ENCODE peak calls at places on chromosome 6, in eight cellular contexts. Y is tibial artery, P is body of pancreas, Z is PC-9, F is left ventricle myocardium inferior, K is PC-3, N is osteoblast, H is right cardiac atrium. L is an unnamed sample.

GRCh38 chr6:100001915-100002388 is 7.9 kb upstream of the MCHR2 start:
- DNase-seq in Y (no peak), N (peak), F (no peak), H (peak), K (peak), P (peak), Z (peak), L (no peak)

GRCh38 chr6:25312703-25313102 is 33.5 kb downstream of the CARMIL1 start:
- DNase-seq in P (no peak), K (peak), Y (no peak), Z (peak), H (no peak), N (peak), F (no peak), L (no peak)

GRCh38 chr6:140602843-140603242 is 1228.4 kb upstream of the CITED2 start:
- DNase-seq in K (no peak), H (no peak), N (no peak), P (no peak), Z (no peak), F (no peak), Y (no peak), L (no peak)

GRCh38 chr6:11491998-11492397 is 45.6 kb upstream of the TMEM170B start:
- DNase-seq in N (no peak), P (no peak), Y (no peak), H (no peak), F (no peak), K (no peak), Z (no peak), L (no peak)

GRCh38 chr6:170290306-170291128 is at the start of gene DLL1:
- DNase-seq in Z (no peak), H (peak), K (peak), N (peak), Y (peak), P (peak), F (peak), L (peak)

GRCh38 chr6:130679684-130680083 is 147.5 kb upstream of the SMLR1 start:
- DNase-seq in H (no peak), Z (no peak), K (no peak), N (no peak), P (no peak), Y (no peak), F (no peak), L (no peak)

GRCh38 chr6:15148356-15149058 is 97.4 kb upstream of the JARID2 start:
- DNase-seq in N (peak), Z (peak), Y (no peak), K (peak), F (no peak), H (no peak), P (no peak), L (no peak)

GRCh38 chr6:122610690-122611455 is 668 bp downstream of the PKIB start:
- DNase-seq in Z (peak), P (peak), F (peak), H (peak), K (peak), Y (peak), N (peak), L (peak)

GRCh38 chr6:1316482-1317220 is 4.8 kb downstream of the FOXQ1 start:
- DNase-seq in F (no peak), Z (peak), P (peak), H (no peak), N (peak), K (peak), Y (no peak), L (no peak)

GRCh38 chr6:167275436-167275835 is 15.7 kb upstream of the UNC93A start:
- DNase-seq in K (no peak), Z (no peak), N (no peak), P (no peak), H (no peak), Y (no peak), F (no peak), L (peak)

GRCh38 chr6:89454300-89454699 is 21.3 kb downstream of the ANKRD6 start:
- DNase-seq in K (no peak), Z (no peak), F (no peak), N (no peak), Y (no peak), H (no peak), P (no peak), L (no peak)

GRCh38 chr6:104958178-104958520 is 1.2 kb downstream of the LIN28B start:
- DNase-seq in Z (no peak), F (no peak), H (no peak), Y (no peak), K (no peak), N (no peak), P (no peak), L (no peak)

GRCh38 chr6:169723991-169724553 is at the start of gene PHF10:
- DNase-seq in K (no peak), P (peak), N (peak), Y (peak), Z (no peak), F (peak), H (peak), L (peak)

GRCh38 chr6:78243519-78243918 is 590.7 kb downstream of the MEI4 start:
- DNase-seq in N (no peak), K (peak), Z (peak), Y (no peak), H (no peak), F (no peak), P (no peak), L (no peak)

GRCh38 chr6:13302291-13302690 is 26.0 kb downstream of the TBC1D7 start:
- DNase-seq in Z (no peak), K (no peak), N (no peak), P (no peak), Y (no peak), F (no peak), H (peak), L (no peak)

GRCh38 chr6:7996538-7997225 is 67.5 kb downstream of the BLOC1S5 start:
- DNase-seq in P (no peak), F (no peak), Z (no peak), H (no peak), Y (no peak), K (no peak), N (no peak), L (no peak)

GRCh38 chr6:170038251-170038650 is 252.6 kb downstream of the DLL1 start:
- DNase-seq in N (peak), K (no peak), P (peak), Z (no peak), H (no peak), Y (peak), F (no peak), L (peak)

GRCh38 chr6:6684365-6684833 is 95.9 kb downstream of the LY86 start:
- DNase-seq in Y (no peak), F (no peak), H (no peak), N (no peak), K (no peak), P (no peak), Z (no peak), L (no peak)

GRCh38 chr6:129593233-129593564 is 116.8 kb downstream of the ARHGAP18 start:
- DNase-seq in Z (no peak), H (no peak), Y (no peak), N (no peak), K (peak), P (no peak), F (no peak), L (no peak)

GRCh38 chr6:155154158-155154830 is 109.5 kb upstream of the CLDN20 start:
- DNase-seq in K (peak), N (peak), H (no peak), Z (peak), Y (no peak), F (no peak), P (no peak), L (no peak)

DNA sequence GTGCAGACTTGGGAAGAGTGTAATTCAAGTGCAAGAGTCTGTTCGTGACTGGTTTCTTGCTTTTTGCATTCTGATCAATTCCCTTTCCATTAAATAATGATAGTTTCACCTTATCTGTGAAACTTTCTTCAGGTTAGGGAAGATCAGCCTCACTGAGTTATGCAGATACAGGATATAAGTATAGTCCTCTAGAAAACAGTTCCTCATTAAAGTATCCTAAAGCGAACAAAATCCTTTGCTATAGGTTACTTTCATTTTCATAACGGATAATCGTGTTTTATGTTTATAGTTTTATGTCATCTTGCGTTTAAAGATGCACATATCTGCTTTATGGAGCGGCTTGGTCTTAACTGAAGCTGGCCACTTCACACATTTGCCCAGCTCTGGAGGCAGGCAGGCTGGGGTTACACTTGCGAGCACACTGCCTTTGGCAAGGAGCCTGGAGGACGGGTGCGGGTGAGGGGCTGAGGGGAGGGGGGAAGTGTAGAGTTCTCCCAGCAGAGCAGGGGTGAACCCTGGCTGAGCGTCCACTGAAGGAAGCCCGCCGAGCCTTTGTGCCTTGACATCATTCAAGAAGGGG is 123.5 kb upstream of the IFNGR1 start:
- DNase-seq in Z (no peak), F (no peak), H (no peak), Y (no peak), N (no peak), K (no peak), P (no peak), L (no peak)
- H3K4me3 ChIP-seq in Z (no peak), F (peak), H (peak), Y (peak), N (peak), K (peak), P (no peak), L (peak)

GRCh38 chr6:16964553-16965499 is 137.0 kb upstream of the STMND1 start:
- DNase-seq in K (peak), Y (peak), F (peak), N (peak), Z (peak), H (peak), P (peak), L (no peak)
- H3K4me3 ChIP-seq in K (peak), Y (peak), F (peak), N (peak), Z (peak), H (no peak), P (no peak), L (peak)

DNA sequence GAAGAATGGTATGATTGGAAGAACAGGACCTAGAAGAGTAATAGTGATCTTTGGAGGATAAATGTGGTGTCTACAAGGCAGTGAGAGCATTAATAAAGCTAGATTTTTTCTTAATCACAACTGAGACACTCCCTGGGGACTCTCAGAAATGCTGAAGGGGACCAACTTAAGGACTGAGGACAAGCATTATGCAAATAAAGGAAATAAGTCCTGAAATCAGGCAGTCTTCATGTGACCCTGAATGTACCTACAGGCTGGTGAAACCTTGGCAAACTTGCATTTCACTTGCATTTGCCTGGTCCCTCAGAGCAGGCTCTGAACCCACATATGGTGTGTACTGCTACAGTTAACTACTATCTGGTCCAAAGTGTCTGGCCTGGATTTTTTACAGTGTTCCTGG is 19.3 kb upstream of the TTK start:
- DNase-seq in N (no peak), K (no peak), P (no peak), Z (no peak), H (no peak), Y (no peak), F (no peak), L (no peak)
- H3K4me3 ChIP-seq in N (no peak), K (no peak), P (no peak), Z (no peak), H (no peak), Y (no peak), F (no peak), L (no peak)

GRCh38 chr6:41682497-41682961 is 44.3 kb downstream of the MDFI start:
- DNase-seq in H (peak), F (no peak), Z (no peak), N (peak), Y (peak), P (peak), K (no peak), L (no peak)
- H3K4me3 ChIP-seq in H (peak), F (peak), Z (no peak), N (no peak), Y (peak), P (no peak), K (no peak), L (peak)

GRCh38 chr6:34671362-34671761 is 25.2 kb downstream of the ILRUN start:
- DNase-seq in Y (no peak), N (peak), P (no peak), F (no peak), K (no peak), Z (no peak), H (no peak), L (no peak)

GRCh38 chr6:34674268-34674639 is 22.3 kb downstream of the ILRUN start:
- DNase-seq in N (no peak), H (no peak), F (no peak), K (no peak), Y (no peak), Z (no peak), P (no peak), L (no peak)

GRCh38 chr6:34672657-34673043 is 23.9 kb downstream of the ILRUN start:
- DNase-seq in P (no peak), H (no peak), N (no peak), Z (no peak), F (no peak), Y (no peak), K (no peak), L (no peak)

GRCh38 chr6:34673079-34673478 is 23.5 kb downstream of the ILRUN start:
- DNase-seq in K (no peak), N (no peak), F (no peak), Z (no peak), P (no peak), H (no peak), Y (no peak), L (no peak)

GRCh38 chr6:34671801-34672656 is 24.5 kb downstream of the ILRUN start:
- DNase-seq in F (no peak), Z (peak), K (peak), P (no peak), H (peak), Y (no peak), N (peak), L (no peak)
- H3K4me3 ChIP-seq in F (no peak), Z (no peak), K (no peak), P (no peak), H (no peak), Y (no peak), N (peak), L (no peak)

GRCh38 chr6:3052481-3053230 is 15.6 kb upstream of the RIPK1 start:
- DNase-seq in F (no peak), Z (no peak), P (no peak), Y (no peak), H (no peak), N (peak), K (no peak), L (no peak)
- H3K4me3 ChIP-seq in F (peak), Z (no peak), P (no peak), Y (no peak), H (no peak), N (no peak), K (peak), L (no peak)

GRCh38 chr6:21665101-21665435 is 71.5 kb downstream of the SOX4 start:
- DNase-seq in K (no peak), Z (no peak), H (no peak), Y (no peak), F (no peak), P (no peak), N (no peak), L (no peak)

GRCh38 chr6:21666788-21667681 is 73.5 kb downstream of the SOX4 start:
- DNase-seq in Z (no peak), F (no peak), P (no peak), H (peak), K (no peak), N (no peak), Y (no peak), L (no peak)

GRCh38 chr6:21665436-21666199 is 72.1 kb downstream of the SOX4 start:
- DNase-seq in K (no peak), F (no peak), N (no peak), Y (no peak), Z (no peak), H (peak), P (no peak), L (no peak)

GRCh38 chr6:21664263-21665081 is 70.9 kb downstream of the SOX4 start:
- DNase-seq in F (peak), P (peak), N (no peak), Y (no peak), H (peak), Z (peak), K (no peak), L (no peak)

DNA sequence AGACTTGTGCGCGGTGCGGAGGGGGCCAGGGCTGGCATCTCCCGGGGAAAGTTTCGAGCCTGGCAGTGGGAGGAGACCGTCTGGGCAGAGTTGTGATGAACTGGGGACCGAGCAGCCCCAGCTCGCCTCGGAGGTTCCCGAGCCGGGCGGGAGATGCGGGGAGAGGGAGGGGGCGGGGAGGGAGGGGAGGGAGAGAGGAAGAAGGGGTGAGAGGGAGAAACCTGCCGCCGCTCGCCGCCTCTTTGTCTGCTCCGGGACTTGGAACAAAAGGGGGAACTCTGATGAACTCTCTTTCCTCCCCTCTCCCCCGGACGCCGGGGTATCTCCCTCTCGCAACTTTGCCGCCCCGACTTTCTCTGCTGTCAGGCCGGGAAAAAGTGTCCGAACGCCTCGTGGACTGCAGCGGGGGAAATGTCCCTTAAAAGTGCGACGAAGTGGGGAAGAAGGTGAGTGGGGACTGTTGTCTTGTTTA is 72.7 kb downstream of the SOX4 start:
- DNase-seq in N (no peak), F (peak), H (peak), P (peak), Z (no peak), K (no peak), Y (no peak), L (no peak)
- H3K4me3 ChIP-seq in N (peak), F (peak), H (peak), P (peak), Z (peak), K (peak), Y (peak), L (peak)